ENCODE peak calls at places on chromosome 2, in five cellular contexts. J, I, D, Q and M are unnamed samples.

GRCh38 chr2:97763176-97763845 is 49.9 kb downstream of the ZAP70 start:
- DNase-seq in Q (no peak), D (no peak), J (no peak), I (no peak), M (no peak)

GRCh38 chr2:240347373-240347940 is 88.0 kb upstream of the GPC1 start:
- DNase-seq in Q (no peak), I (no peak), J (no peak), D (no peak), M (no peak)

GRCh38 chr2:720842-721241 is 43.6 kb upstream of the TMEM18 start:
- DNase-seq in I (no peak), J (no peak), Q (no peak), D (no peak), M (no peak)

GRCh38 chr2:88690591-88691338 is 708 bp upstream of the RPIA start:
- DNase-seq in Q (no peak), J (no peak), D (no peak), I (no peak), M (no peak)

GRCh38 chr2:174693344-174693743 is 70.9 kb downstream of the CHRNA1 start:
- DNase-seq in J (no peak), I (no peak), D (no peak), Q (no peak), M (no peak)

GRCh38 chr2:187976259-187976658 is 315.4 kb upstream of the GULP1 start:
- DNase-seq in Q (no peak), D (no peak), J (no peak), I (no peak), M (no peak)

GRCh38 chr2:120820263-120820884 is 84.7 kb downstream of the GLI2 start:
- DNase-seq in I (no peak), D (peak), J (no peak), Q (peak), M (peak)

GRCh38 chr2:133553251-133553650 is 15.0 kb downstream of the NCKAP5 start:
- DNase-seq in J (no peak), I (no peak), Q (no peak), D (no peak), M (no peak)

GRCh38 chr2:53407363-53408080 is 360.1 kb upstream of the CHAC2 start:
- DNase-seq in Q (peak), I (no peak), D (no peak), J (no peak), M (no peak)

GRCh38 chr2:236637691-236638569 is 68.3 kb downstream of the ACKR3 start:
- DNase-seq in I (peak), D (peak), J (no peak), Q (peak), M (no peak)

GRCh38 chr2:74011246-74011645 is 26.5 kb downstream of the TET3 start:
- DNase-seq in D (no peak), Q (no peak), J (no peak), I (no peak), M (no peak)

GRCh38 chr2:148999451-148999891 is 39.0 kb upstream of the LYPD6B start:
- DNase-seq in D (no peak), I (no peak), J (no peak), Q (no peak), M (no peak)

GRCh38 chr2:108382196-108382595 is 4.4 kb downstream of the SULT1C4 start:
- DNase-seq in J (no peak), Q (no peak), I (no peak), D (no peak), M (no peak)

GRCh38 chr2:31379747-31380146 is 34.8 kb downstream of the XDH start:
- DNase-seq in I (no peak), Q (no peak), J (no peak), D (no peak), M (no peak)

GRCh38 chr2:106948550-106948949 is 62.6 kb upstream of the ST6GAL2 start:
- DNase-seq in J (no peak), D (no peak), Q (no peak), I (no peak), M (peak)

GRCh38 chr2:223835701-223836532 is 1.5 kb downstream of the AP1S3 start:
- DNase-seq in D (no peak), Q (no peak), I (no peak), J (no peak), M (no peak)

GRCh38 chr2:215171151-215171550 is 32.7 kb upstream of the ABCA12 start:
- DNase-seq in Q (peak), I (no peak), D (peak), J (no peak), M (no peak)

GRCh38 chr2:1827686-1828085 is 83.4 kb upstream of the PXDN start:
- DNase-seq in I (no peak), J (no peak), D (no peak), Q (no peak), M (no peak)

GRCh38 chr2:120541972-120542670 is 193.5 kb upstream of the GLI2 start:
- DNase-seq in I (no peak), Q (no peak), D (no peak), J (no peak), M (no peak)